ENCODE peak calls at places on chromosomes 3 and 15, in ten cellular contexts. N, P, T, W, H, Z, E, A, L and X are unnamed samples.

GRCh38 chr3:115236496-115236895 is 89.4 kb upstream of the ZBTB20 start:
- DNase-seq in L (no peak), E (no peak), P (no peak), W (no peak), N (no peak), H (no peak), T (no peak), Z (no peak), A (no peak), X (no peak)

GRCh38 chr3:12180218-12180617 is 21.5 kb upstream of the TIMP4 start:
- DNase-seq in E (no peak), H (peak; percentile 64), Z (peak; percentile 31), T (peak; percentile 58), A (no peak), L (no peak), P (peak; percentile 46), W (no peak), N (peak; percentile 44), X (no peak)

GRCh38 chr3:27326211-27326948 is 42.8 kb downstream of the NEK10 start:
- DNase-seq in P (peak; percentile 50), H (peak; percentile 56), E (no peak), W (no peak), L (no peak), T (peak; percentile 56), N (no peak), Z (peak; percentile 17), A (no peak), X (peak; percentile 88)

GRCh38 chr15:84714816-84715215 is 1.1 kb downstream of the SEC11A start:
- DNase-seq in E (no peak), L (no peak), N (no peak), H (no peak), Z (no peak), W (no peak), T (no peak), P (no peak), A (no peak), X (no peak)

GRCh38 chr15:39585394-39585841 is 4.5 kb downstream of the THBS1 start:
- DNase-seq in A (no peak), Z (no peak), W (no peak), L (no peak), T (no peak), N (no peak), P (no peak), E (no peak), H (no peak), X (peak; percentile 14)

GRCh38 chr15:70054884-70055387 is 42.8 kb downstream of the TLE3 start:
- DNase-seq in W (no peak), P (no peak), A (no peak), N (no peak), T (peak; percentile 33), H (no peak), Z (peak; percentile 11), E (peak; percentile 30), L (no peak), X (no peak)

GRCh38 chr15:101062471-101063171 is 143.5 kb downstream of the LRRK1 start:
- DNase-seq in Z (no peak), T (no peak), L (no peak), E (no peak), H (peak; percentile 21), A (no peak), W (no peak), N (no peak), P (no peak), X (no peak)

GRCh38 chr15:32819406-32819930 is 101.7 kb downstream of the GREM1 start:
- DNase-seq in W (no peak), Z (no peak), A (no peak), P (no peak), E (no peak), H (no peak), N (no peak), T (no peak), L (no peak), X (no peak)

GRCh38 chr3:134483195-134483890 is 2.4 kb downstream of the ANAPC13 start:
- DNase-seq in N (no peak), W (no peak), H (no peak), E (no peak), T (no peak), A (no peak), L (no peak), Z (no peak), P (no peak), X (no peak)

GRCh38 chr3:79183496-79183895 is 584.3 kb downstream of the ROBO1 start:
- DNase-seq in T (no peak), P (no peak), L (no peak), A (no peak), N (no peak), W (no peak), Z (no peak), E (no peak), H (no peak), X (no peak)

GRCh38 chr3:66532160-66532587 is 31.4 kb upstream of the LRIG1 start:
- DNase-seq in Z (no peak), L (no peak), N (no peak), E (no peak), W (no peak), A (peak; percentile 58), P (no peak), T (no peak), H (no peak), X (no peak)

GRCh38 chr3:116233921-116234320 is 211.4 kb downstream of the LSAMP start:
- DNase-seq in L (no peak), P (no peak), E (no peak), Z (no peak), T (no peak), A (no peak), N (no peak), H (no peak), W (no peak), X (no peak)

GRCh38 chr3:129051776-129052400 is 8.7 kb upstream of the GP9 start:
- DNase-seq in Z (no peak), N (no peak), W (no peak), P (no peak), T (no peak), H (no peak), E (no peak), L (no peak), A (no peak), X (no peak)

GRCh38 chr3:36164400-36164799 is 215.9 kb upstream of the STAC start:
- DNase-seq in W (no peak), Z (no peak), H (no peak), A (no peak), L (no peak), N (no peak), T (no peak), P (no peak), E (no peak), X (no peak)

GRCh38 chr3:135918600-135918999 is 46.9 kb upstream of the PPP2R3A start:
- DNase-seq in N (peak; percentile 24), H (no peak), L (no peak), T (no peak), Z (no peak), W (no peak), E (no peak), P (peak; percentile 27), A (peak; percentile 26), X (peak; percentile 36)

GRCh38 chr15:68316061-68316804 is 38.7 kb downstream of the FEM1B start:
- DNase-seq in Z (peak; percentile 35), T (peak; percentile 28), N (no peak), L (no peak), A (peak; percentile 65), W (no peak), P (peak; percentile 33), E (peak; percentile 32), H (peak; percentile 42), X (no peak)

GRCh38 chr3:9703736-9704342 is at the start of gene CPNE9:
- DNase-seq in A (peak; percentile 55), L (no peak), T (no peak), W (no peak), H (no peak), N (no peak), E (no peak), Z (no peak), P (no peak), X (no peak)
- H3K4me3 ChIP-seq in A (peak within 1 kb of the TSS; percentile 44), L (peak within 1 kb of the TSS; percentile 56), T (no peak within 1 kb of the TSS), W (peak within 1 kb of the TSS; percentile 27), H (no peak within 1 kb of the TSS), N (no peak within 1 kb of the TSS), E (peak within 1 kb of the TSS; percentile 63), Z (peak within 1 kb of the TSS; percentile 9), P (peak within 1 kb of the TSS; percentile 52), X (peak within 1 kb of the TSS; percentile 9)

GRCh38 chr3:9826815-9827574 is 16.8 kb downstream of the RPUSD3 start:
- DNase-seq in L (no peak), N (no peak), H (no peak), T (no peak), Z (no peak), E (no peak), A (peak; percentile 54), P (peak; percentile 69), W (no peak), X (no peak)
- TF ChIP-seq CTCF in L (no peak), N (peak; percentile 43), H (peak; percentile 28), T (no peak), Z (no peak), E (no peak), A (peak; percentile 54), P (peak; percentile 46), W (no peak), X (peak; percentile 27)

DNA sequence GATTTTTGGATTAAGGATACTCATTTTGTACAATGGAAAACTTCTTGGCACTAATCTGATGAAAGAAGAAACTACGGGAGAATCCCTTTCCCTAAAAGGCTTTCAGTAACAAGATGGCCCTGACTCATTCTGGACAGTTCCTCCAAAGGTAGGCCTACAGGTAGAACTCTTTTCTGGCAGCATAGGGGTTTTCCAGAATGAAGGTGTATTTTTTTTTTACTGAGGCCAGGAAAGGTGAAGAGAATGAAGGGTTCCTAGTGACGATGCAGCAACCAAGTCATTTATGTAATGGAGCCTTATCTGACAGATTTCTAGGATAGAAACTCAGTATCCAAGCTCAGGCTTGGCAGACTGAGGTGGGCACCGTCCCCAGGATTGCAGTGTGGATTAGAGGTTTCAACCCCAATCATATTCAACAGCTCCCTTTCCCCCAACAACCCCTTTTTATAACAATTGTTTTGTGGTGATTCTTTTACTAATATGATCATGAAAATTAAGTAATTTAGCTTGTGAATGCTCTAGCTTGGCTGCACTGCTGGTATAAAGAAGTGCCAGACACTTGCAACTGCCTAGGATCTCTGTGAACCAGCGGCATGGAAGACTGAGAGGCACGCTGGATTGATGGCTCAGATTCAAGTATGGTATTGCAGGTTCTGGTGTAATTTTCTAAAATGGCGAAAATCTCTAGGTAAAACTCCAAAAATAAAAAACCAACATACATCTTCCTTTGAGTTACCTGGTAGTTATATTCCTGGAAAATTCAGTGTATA is 8.7 kb upstream of the TRIM69 start:
- DNase-seq in A (no peak), P (no peak), W (no peak), Z (no peak), E (no peak), N (no peak), T (no peak), H (no peak), L (no peak), X (no peak)
- H3K4me3 ChIP-seq in A (no peak overlapping the region), P (peak overlapping the region; percentile 58), W (peak overlapping the region; percentile 38), Z (no peak overlapping the region), E (peak overlapping the region; percentile 80), N (peak overlapping the region; percentile 58), T (no peak overlapping the region), H (no peak overlapping the region), L (peak overlapping the region; percentile 86), X (no peak overlapping the region)

DNA sequence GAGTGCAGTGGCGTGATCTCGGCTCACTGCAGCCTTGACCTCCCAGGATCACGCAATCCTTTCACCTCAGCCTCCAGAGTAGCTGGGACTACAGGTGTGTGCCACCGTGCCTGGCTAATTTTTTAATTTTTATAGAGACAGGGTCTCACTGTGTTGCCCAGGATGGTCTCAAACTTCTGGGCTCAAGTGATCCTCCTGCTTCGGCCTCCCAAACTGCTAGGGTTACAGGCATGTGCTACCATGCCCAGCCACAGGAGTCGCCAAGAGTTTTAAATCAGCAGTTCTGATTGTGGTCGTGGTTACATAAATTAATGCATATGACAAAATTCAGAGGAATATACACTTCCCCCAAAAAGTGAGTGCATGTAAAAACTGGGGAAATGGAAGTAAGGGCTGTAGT is 33.0 kb downstream of the MEGF11 start:
- DNase-seq in L (no peak), T (no peak), P (no peak), Z (no peak), A (no peak), E (no peak), N (no peak), W (no peak), H (no peak), X (no peak)
- TF ChIP-seq CTCF in L (no peak), T (no peak), P (no peak), Z (no peak), A (no peak), E (no peak), N (peak; percentile 15), W (no peak), H (no peak), X (no peak)